ENCODE peak calls at places on chromosomes 4 and X, in seven cellular contexts. R is activated CD4-positive, alpha-beta T cell treated with anti-CD3 and anti-CD28 coated beads, Interleukin-2, amount 10 ng/mL, durations not matched to agents 7 days and 5 days; T is sigmoid colon; P is Panc1; F is stimulated activated CD4-positive, alpha-beta T cell treated with anti-CD3 and anti-CD28 coated beads, Interleukin-2, amount 100 ng/mL, for 24 hours; X is DMS79 treated with DMSO at 0.1 percent for 48 hours; A is anterior cingulate cortex. N is an unnamed sample.

GRCh38 chr4:131091896-131092295 is 1995.9 kb downstream of the C4orf33 start:
- DNase-seq in T (no peak), X (no peak), P (no peak), R (no peak), F (no peak), A (no peak), N (peak; percentile 44)

GRCh38 chr4:112127736-112128322 is 17.4 kb upstream of the FAM241A start:
- DNase-seq in P (no peak), X (no peak), R (no peak), A (no peak), T (no peak), F (no peak), N (no peak)

GRCh38 chrX:1536712-1537030 is 314 bp downstream of the P2RY8 start:
- DNase-seq in F (no peak), R (no peak), A (no peak), P (no peak), X (no peak), T (no peak), N (no peak)

GRCh38 chrX:20514358-20514757 is 247.6 kb upstream of the RPS6KA3 start:
- DNase-seq in F (no peak), X (no peak), A (no peak), T (no peak), P (no peak), R (no peak), N (no peak)

GRCh38 chr4:13611283-13611842 is 16.2 kb downstream of the BOD1L1 start:
- DNase-seq in T (no peak), A (no peak), X (no peak), P (no peak), R (no peak), F (no peak), N (no peak)

GRCh38 chr4:137531951-137532868 is at the start of gene PCDH18:
- DNase-seq in X (no peak), F (peak; percentile 16), P (no peak), R (peak; percentile 16), T (peak; percentile 97), A (peak; percentile 37), N (no peak)

GRCh38 chrX:11321986-11322385 is 28.8 kb downstream of the AMELX start:
- DNase-seq in F (no peak), X (no peak), T (no peak), A (no peak), R (no peak), P (no peak), N (no peak)

GRCh38 chr4:37383579-37384229 is 139.2 kb downstream of the NWD2 start:
- DNase-seq in R (peak; percentile 20), A (no peak), T (no peak), X (no peak), P (peak; percentile 32), F (no peak), N (peak; percentile 23)

GRCh38 chr4:86848136-86848535 is 1.0 kb downstream of the SLC10A6 start:
- DNase-seq in P (no peak), R (no peak), F (no peak), T (no peak), A (no peak), X (no peak), N (no peak)

GRCh38 chr4:126215759-126216158 is 901.0 kb downstream of the FAT4 start:
- DNase-seq in R (no peak), X (no peak), T (no peak), P (no peak), F (no peak), A (no peak), N (peak; percentile 55)

GRCh38 chrX:107541244-107541643 is 87.1 kb upstream of the PRPS1 start:
- DNase-seq in A (no peak), F (no peak), T (no peak), P (no peak), R (no peak), X (no peak), N (no peak)

GRCh38 chrX:40504801-40505605 is 75.8 kb upstream of the ATP6AP2 start:
- DNase-seq in A (no peak), X (no peak), T (no peak), P (no peak), R (no peak), F (no peak), N (no peak)

GRCh38 chr4:176611351-176611750 is 181.4 kb downstream of the VEGFC start:
- DNase-seq in X (no peak), T (no peak), A (no peak), F (no peak), R (no peak), P (no peak), N (no peak)

GRCh38 chr4:48255130-48255958 is 14.3 kb downstream of the TEC start:
- DNase-seq in R (no peak), F (no peak), A (no peak), P (no peak), X (no peak), T (no peak), N (no peak)

GRCh38 chr4:8860096-8860891 is 11.3 kb downstream of the HMX1 start:
- DNase-seq in A (no peak), P (no peak), R (no peak), F (no peak), T (no peak), X (no peak), N (no peak)

GRCh38 chr4:84597450-84597849 is 14.5 kb downstream of the CDS1 start:
- DNase-seq in R (no peak), T (no peak), A (no peak), F (no peak), P (no peak), X (no peak), N (no peak)

GRCh38 chrX:48689143-48689920 is 5.7 kb downstream of the WAS start:
- DNase-seq in F (no peak), A (no peak), R (no peak), T (no peak), X (no peak), P (no peak), N (no peak)

GRCh38 chr4:86909540-86909939 is 17.3 kb upstream of the C4orf36 start:
- DNase-seq in F (no peak), R (no peak), P (no peak), X (no peak), T (no peak), A (no peak), N (no peak)

GRCh38 chr4:63105839-63106238 is 1303.4 kb downstream of the TECRL start:
- DNase-seq in F (no peak), T (no peak), X (no peak), P (no peak), A (no peak), R (no peak), N (no peak)

GRCh38 chrX:154540897-154541535 is 5.6 kb downstream of the G6PD start:
- DNase-seq in R (no peak), A (no peak), P (no peak), X (no peak), F (no peak), T (no peak), N (no peak)

GRCh38 chr4:34182346-34182745 is 2062.0 kb downstream of the ARAP2 start:
- DNase-seq in R (no peak), X (no peak), T (no peak), P (no peak), A (no peak), F (no peak), N (no peak)

GRCh38 chr4:108148316-108148715 is 20.4 kb downstream of the LEF1 start:
- DNase-seq in T (no peak), F (no peak), R (no peak), P (no peak), X (no peak), A (no peak), N (no peak)

GRCh38 chr4:137892134-137892533 is 350.0 kb downstream of the SLC7A11 start:
- DNase-seq in R (no peak), T (no peak), X (no peak), F (no peak), P (no peak), A (no peak), N (no peak)

GRCh38 chrX:13489451-13489850 is 80.0 kb upstream of the EGFL6 start:
- DNase-seq in P (no peak), A (no peak), T (peak; percentile 89), R (no peak), X (no peak), F (no peak), N (no peak)

GRCh38 chr4:87806520-87806919 is 7.2 kb downstream of the IBSP start:
- DNase-seq in T (no peak), R (no peak), F (no peak), A (no peak), X (no peak), P (no peak), N (no peak)

GRCh38 chr4:891747-892146 is 40.4 kb downstream of the GAK start:
- DNase-seq in F (no peak), R (peak; percentile 25), X (no peak), A (no peak), T (no peak), P (no peak), N (no peak)

GRCh38 chrX:54180403-54180802 is 2.7 kb downstream of the FAM120C start:
- DNase-seq in F (no peak), P (no peak), X (no peak), R (no peak), T (no peak), A (no peak), N (no peak)

GRCh38 chrX:154325541-154325940 is 29.9 kb downstream of the TKTL1 start:
- DNase-seq in X (no peak), A (no peak), R (no peak), T (no peak), F (no peak), P (no peak), N (no peak)

N was measured in glomerular endothelial cell.